ENCODE peak calls at places on chromosomes 13 and 19, in five cellular contexts. M is heart right ventricle, U is kidney, X is HCT116, D is small intestine. B is an unnamed sample. For H3K36me3, the result is how much of the 10 kb centered on the place peaks cover.

GRCh38 chr13:44573071-44573470 is 3.1 kb downstream of the TSC22D1 start:
- DNase-seq in U (no peak), M (no peak), X (no peak), D (no peak), B (peak)

GRCh38 chr13:66665991-66666390 is 564.1 kb downstream of the PCDH9 start:
- DNase-seq in D (no peak), U (peak), X (no peak), M (no peak), B (peak)

GRCh38 chr19:39543477-39543857 is 3.5 kb upstream of the EID2 start:
- DNase-seq in U (no peak), X (no peak), M (no peak), D (no peak), B (no peak)

GRCh38 chr13:43640476-43640875 is 146.3 kb downstream of the ENOX1 start:
- DNase-seq in X (no peak), U (no peak), D (no peak), M (no peak), B (no peak)

GRCh38 chr19:29515706-29516357 is 10.0 kb upstream of the VSTM2B start:
- DNase-seq in D (no peak), U (peak), X (no peak), M (no peak), B (no peak)

GRCh38 chr19:49442793-49443365 is 1.6 kb upstream of the SLC17A7 start:
- DNase-seq in X (peak), D (peak), M (peak), U (peak), B (peak)

GRCh38 chr19:40831502-40832430 is 18.5 kb downstream of the CYP2A6 start:
- DNase-seq in M (no peak), D (peak), U (no peak), X (no peak), B (no peak)

GRCh38 chr19:57558525-57558924 is 1.1 kb downstream of the ZNF550 start:
- DNase-seq in M (no peak), X (no peak), U (no peak), D (no peak), B (peak)

GRCh38 chr19:41911889-41912731 is 16.1 kb downstream of the ERFL start:
- DNase-seq in U (peak), X (no peak), D (no peak), M (no peak), B (peak)

GRCh38 chr19:3981736-3982681 is 3.3 kb downstream of the EEF2 start:
- DNase-seq in X (no peak), M (no peak), U (no peak), D (no peak), B (peak)

GRCh38 chr19:47096721-47097120 is 16.9 kb downstream of the ZC3H4 start:
- DNase-seq in M (no peak), U (no peak), D (no peak), X (no peak), B (no peak)

GRCh38 chr19:58498316-58499020 is 13.3 kb downstream of the SLC27A5 start:
- DNase-seq in M (no peak), U (no peak), X (no peak), D (no peak), B (no peak)

GRCh38 chr13:32737111-32737571 is 150.9 kb downstream of the PDS5B start:
- DNase-seq in U (no peak), X (no peak), D (peak), M (no peak), B (no peak)

GRCh38 chr13:40192516-40193257 is 473.8 kb downstream of the FOXO1 start:
- DNase-seq in D (no peak), X (no peak), M (no peak), U (no peak), B (no peak)

GRCh38 chr19:50300814-50301606 is 28.2 kb downstream of the KCNC3 start:
- DNase-seq in D (no peak), M (no peak), U (no peak), X (peak), B (no peak)

GRCh38 chr13:112931028-112931934 is 37.7 kb upstream of the MCF2L start:
- DNase-seq in D (peak), X (peak), M (no peak), U (no peak), B (peak)

DNA sequence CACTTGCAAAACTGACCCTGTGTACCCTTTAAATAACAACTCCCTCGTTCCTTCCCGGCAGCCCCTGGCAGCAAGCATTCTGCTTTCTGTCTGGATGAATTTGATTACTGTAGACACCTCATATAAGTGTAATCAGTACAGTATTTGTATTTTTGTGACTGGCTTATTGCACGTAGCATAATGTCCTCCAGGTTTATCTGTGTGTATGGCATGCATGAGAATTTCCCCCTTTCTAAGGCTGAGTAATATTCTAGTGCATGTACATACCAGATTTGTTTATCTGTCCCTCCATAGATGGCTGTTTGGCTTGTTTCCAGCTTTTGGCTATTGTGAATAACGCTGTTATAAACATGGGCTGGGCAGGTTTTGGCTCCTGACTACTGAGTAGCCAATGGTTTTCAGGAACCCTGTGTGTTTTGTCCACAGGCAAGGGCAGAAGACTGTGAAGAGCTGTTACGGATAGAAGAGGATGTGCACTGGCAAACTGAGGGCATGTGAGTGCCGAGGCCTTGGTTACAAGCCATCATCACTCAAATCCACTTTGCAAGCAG is 98.0 kb downstream of the ESD start:
- DNase-seq in M (no peak), U (no peak), D (no peak), X (no peak), B (no peak)
- H3K36me3 ChIP-seq in M (under half), U (half or more), D (under half), X (under half), B (under half)

GRCh38 chr19:2800506-2800905 is 15.2 kb downstream of the THOP1 start:
- DNase-seq in D (no peak), U (peak), X (no peak), M (peak), B (peak)
- H3K36me3 ChIP-seq in D (under half), U (under half), X (half or more), M (under half), B (under half)

GRCh38 chr19:21843081-21843480 is 7.1 kb upstream of the ZNF43 start:
- DNase-seq in U (no peak), M (no peak), D (no peak), X (no peak), B (no peak)

GRCh38 chr19:21850636-21851255 is 14.8 kb upstream of the ZNF43 start:
- DNase-seq in D (no peak), U (no peak), M (no peak), X (no peak), B (no peak)

GRCh38 chr19:21851596-21852345 is 15.8 kb upstream of the ZNF43 start:
- DNase-seq in D (peak), M (peak), X (no peak), U (peak), B (peak)

DNA sequence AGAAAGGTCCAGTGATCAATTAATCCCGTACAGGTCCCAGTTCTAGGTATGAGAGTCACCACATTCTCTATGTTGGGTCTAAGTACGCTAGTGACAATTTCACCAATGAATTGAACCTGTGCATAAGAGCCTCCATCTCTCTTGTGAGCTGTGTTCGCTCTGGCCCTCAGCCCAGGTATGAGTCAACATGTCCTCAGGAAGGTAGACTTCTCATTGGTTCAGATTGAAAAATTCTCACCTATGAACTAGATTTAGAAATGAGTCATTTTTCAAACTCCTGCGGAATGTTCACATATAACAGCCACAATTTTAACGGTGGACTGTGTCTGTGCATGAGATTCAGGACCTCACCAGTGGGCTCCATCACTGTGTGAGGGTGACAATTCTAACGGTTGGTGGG is 12.7 kb upstream of the ZNF43 start:
- DNase-seq in M (no peak), D (no peak), U (no peak), X (no peak), B (no peak)
- H3K36me3 ChIP-seq in M (under half), D (under half), U (under half), X (under half), B (under half)

GRCh38 chr19:45078390-45079062 is 534 bp upstream of the GEMIN7 start:
- DNase-seq in D (no peak), X (no peak), M (no peak), U (no peak), B (no peak)
- H3K36me3 ChIP-seq in D (under half), X (under half), M (under half), U (under half), B (under half)

GRCh38 chr19:10802479-10802878 is 33.5 kb downstream of the TMED1 start:
- DNase-seq in X (no peak), U (no peak), M (no peak), D (no peak), B (no peak)
- H3K36me3 ChIP-seq in X (under half), U (half or more), M (under half), D (under half), B (under half)

GRCh38 chr13:24630851-24631341 is 49.3 kb upstream of the ATP12A start:
- DNase-seq in M (no peak), X (peak), D (peak), U (peak), B (no peak)

GRCh38 chr13:24631922-24632321 is 48.3 kb upstream of the ATP12A start:
- DNase-seq in X (no peak), U (no peak), D (no peak), M (no peak), B (no peak)

GRCh38 chr13:24630121-24630520 is 50.1 kb upstream of the ATP12A start:
- DNase-seq in X (no peak), U (no peak), D (no peak), M (no peak), B (no peak)

GRCh38 chr13:24629320-24629719 is 50.9 kb upstream of the ATP12A start:
- DNase-seq in X (no peak), M (no peak), D (no peak), U (no peak), B (no peak)

DNA sequence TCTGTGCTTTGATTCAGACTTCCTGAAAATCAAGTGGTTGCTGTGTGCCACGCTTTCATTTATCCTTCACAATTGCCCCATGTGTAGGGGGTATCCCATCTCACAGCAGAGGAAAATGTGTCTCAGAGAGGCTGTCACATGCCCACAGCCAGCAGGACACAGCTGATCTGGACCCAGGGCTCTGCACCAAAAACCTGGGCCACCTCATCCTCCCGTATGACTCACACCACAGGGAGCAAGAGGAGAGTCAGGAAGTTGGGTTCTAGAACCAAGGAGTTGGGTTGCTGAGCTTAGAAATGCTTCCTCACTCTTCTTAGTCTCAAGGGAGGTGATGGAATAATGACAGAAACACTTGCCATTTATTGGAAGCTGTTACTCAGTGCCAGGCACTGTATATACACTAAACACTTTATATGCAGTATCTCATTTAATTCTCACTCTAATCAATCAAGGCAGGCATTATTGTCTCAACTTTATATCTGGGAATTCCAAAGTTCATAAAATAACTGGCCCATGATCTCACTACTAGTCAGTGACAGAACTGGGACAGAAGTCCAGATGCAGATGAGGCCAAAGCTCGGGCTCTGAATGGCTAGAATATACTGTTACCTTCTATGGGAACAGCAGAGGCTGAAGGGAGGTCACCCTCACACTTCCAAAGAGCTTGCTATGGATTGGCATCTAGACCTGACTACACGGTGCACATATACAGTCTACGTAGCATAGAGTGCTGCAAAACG is 47.7 kb upstream of the ATP12A start:
- DNase-seq in X (no peak), D (peak), M (no peak), U (no peak), B (no peak)
- H3K36me3 ChIP-seq in X (under half), D (under half), M (under half), U (under half), B (under half)

GRCh38 chr19:44607049-44607448 is 6.3 kb upstream of the IGSF23 start:
- DNase-seq in D (peak), U (no peak), M (no peak), X (no peak), B (no peak)

GRCh38 chr19:44611812-44612295 is 1.5 kb upstream of the IGSF23 start:
- DNase-seq in D (peak), M (no peak), X (no peak), U (no peak), B (no peak)

GRCh38 chr19:44607917-44608316 is 5.4 kb upstream of the IGSF23 start:
- DNase-seq in X (no peak), M (no peak), D (no peak), U (no peak), B (no peak)

GRCh38 chr19:44608391-44608821 is 5.0 kb upstream of the IGSF23 start:
- DNase-seq in M (no peak), X (no peak), D (peak), U (no peak), B (no peak)

DNA sequence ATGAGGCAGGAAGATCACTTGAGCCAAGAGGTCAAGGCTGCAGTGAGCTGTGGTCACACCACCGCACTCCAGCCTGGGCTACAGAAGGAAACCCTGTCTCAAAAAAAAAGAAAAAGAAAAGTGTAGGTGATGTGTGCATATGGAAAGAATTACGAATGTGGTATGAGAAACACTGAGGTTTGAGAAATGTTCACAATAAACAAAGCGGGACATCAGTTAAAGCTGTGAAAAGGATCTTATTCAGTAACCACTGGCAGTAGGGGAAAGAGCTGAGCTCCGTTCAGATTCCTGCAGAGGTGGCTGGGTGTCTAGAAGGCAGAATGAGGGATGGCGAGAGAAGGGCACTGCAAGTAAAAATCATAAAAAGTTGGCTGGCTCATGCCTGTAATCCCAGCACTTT is 4.1 kb upstream of the IGSF23 start:
- DNase-seq in D (no peak), M (no peak), U (no peak), X (no peak), B (no peak)
- H3K36me3 ChIP-seq in D (under half), M (under half), U (under half), X (under half), B (under half)

B was measured in H7.